ENCODE peak calls at places on chromosomes 11 and 22, in eight cellular contexts. S, N, V, T, X, D, Y and F are unnamed samples.

GRCh38 chr11:13277719-13278619 is at the start of gene BMAL1:
- DNase-seq in S (peak), N (no peak), V (peak), T (peak), X (peak), D (peak), Y (peak), F (peak)

GRCh38 chr22:38925571-38926041 is 31.8 kb upstream of the APOBEC3A start:
- DNase-seq in S (peak), N (no peak), V (no peak), T (no peak), X (no peak), D (no peak), Y (no peak), F (no peak)

GRCh38 chr11:82908311-82908710 is 6.8 kb downstream of the DDIAS start:
- DNase-seq in S (no peak), N (no peak), V (no peak), T (no peak), X (no peak), D (no peak), Y (no peak), F (no peak)

GRCh38 chr11:61041755-61042518 is 60.4 kb upstream of the CD5 start:
- DNase-seq in S (peak), N (no peak), V (peak), T (peak), X (peak), D (peak), Y (peak), F (peak)

GRCh38 chr11:6225024-6225423 is 9.4 kb downstream of the FHIP1B start:
- DNase-seq in S (no peak), N (no peak), V (no peak), T (no peak), X (no peak), D (no peak), Y (no peak), F (no peak)

GRCh38 chr11:70212227-70212811 is 9.2 kb downstream of the FADD start:
- DNase-seq in S (peak), N (no peak), V (no peak), T (no peak), X (peak), D (no peak), Y (no peak), F (no peak)

GRCh38 chr11:72475359-72475758 is 41.0 kb upstream of the CLPB start:
- DNase-seq in S (no peak), N (no peak), V (no peak), T (no peak), X (no peak), D (no peak), Y (no peak), F (no peak)

GRCh38 chr22:47310601-47311000 is 548.2 kb downstream of the TBC1D22A start:
- DNase-seq in S (no peak), N (no peak), V (no peak), T (no peak), X (no peak), D (no peak), Y (no peak), F (no peak)

GRCh38 chr11:16925495-16926065 is 88.6 kb downstream of the PLEKHA7 start:
- DNase-seq in S (peak), N (no peak), V (peak), T (no peak), X (peak), D (no peak), Y (peak), F (peak)

GRCh38 chr22:22576244-22576988 is 17.4 kb upstream of the PRAME start:
- DNase-seq in S (peak), N (peak), V (peak), T (no peak), X (peak), D (no peak), Y (peak), F (peak)

GRCh38 chr11:68546555-68546954 is 86.0 kb downstream of the PPP6R3 start:
- DNase-seq in S (no peak), N (no peak), V (no peak), T (no peak), X (no peak), D (no peak), Y (no peak), F (no peak)

GRCh38 chr11:94649925-94650623 is 82.9 kb downstream of the PIWIL4 start:
- DNase-seq in S (no peak), N (no peak), V (no peak), T (no peak), X (no peak), D (no peak), Y (no peak), F (no peak)

GRCh38 chr11:58254936-58255335 is 13.1 kb downstream of the OR10W1 start:
- DNase-seq in S (no peak), N (no peak), V (no peak), T (no peak), X (no peak), D (no peak), Y (no peak), F (no peak)

GRCh38 chr22:24482586-24482985 is 12.5 kb upstream of the UPB1 start:
- DNase-seq in S (no peak), N (no peak), V (no peak), T (no peak), X (no peak), D (no peak), Y (no peak), F (no peak)

GRCh38 chr11:122813176-122813917 is 25.0 kb upstream of the CRTAM start:
- DNase-seq in S (no peak), N (no peak), V (no peak), T (no peak), X (no peak), D (no peak), Y (no peak), F (no peak)

GRCh38 chr11:106280041-106280440 is 202.6 kb downstream of the AASDHPPT start:
- DNase-seq in S (no peak), N (no peak), V (no peak), T (no peak), X (no peak), D (no peak), Y (no peak), F (no peak)

GRCh38 chr22:38753894-38754246 is 1.9 kb downstream of the SUN2 start:
- DNase-seq in S (peak), N (no peak), V (no peak), T (no peak), X (no peak), D (no peak), Y (no peak), F (no peak)

GRCh38 chr22:39434243-39434653 is 22.6 kb upstream of the MGAT3 start:
- DNase-seq in S (no peak), N (no peak), V (no peak), T (no peak), X (no peak), D (no peak), Y (no peak), F (no peak)

GRCh38 chr11:64887757-64888405 is 9.5 kb upstream of the EHD1 start:
- DNase-seq in S (peak), N (peak), V (peak), T (peak), X (peak), D (peak), Y (peak), F (peak)

GRCh38 chr22:22109693-22110466 is 127.3 kb upstream of the TOP3B start:
- DNase-seq in S (no peak), N (no peak), V (no peak), T (no peak), X (no peak), D (no peak), Y (no peak), F (no peak)

GRCh38 chr11:112454841-112455240 is 194.2 kb upstream of the PLET1 start:
- DNase-seq in S (no peak), N (no peak), V (no peak), T (no peak), X (no peak), D (no peak), Y (no peak), F (no peak)

GRCh38 chr22:20028855-20029549 is 8.1 kb downstream of the TANGO2 start:
- DNase-seq in S (no peak), N (no peak), V (no peak), T (no peak), X (no peak), D (no peak), Y (no peak), F (no peak)

GRCh38 chr11:44634401-44635281 is 69.2 kb downstream of the CD82 start:
- DNase-seq in S (peak), N (no peak), V (peak), T (peak), X (peak), D (no peak), Y (peak), F (no peak)

GRCh38 chr22:33492210-33492651 is 428.0 kb downstream of the LARGE1 start:
- DNase-seq in S (peak), N (no peak), V (no peak), T (no peak), X (no peak), D (no peak), Y (peak), F (no peak)

GRCh38 chr22:40533712-40534378 is 102.7 kb downstream of the MRTFA start:
- DNase-seq in S (no peak), N (peak), V (no peak), T (peak), X (no peak), D (no peak), Y (peak), F (no peak)

GRCh38 chr22:45211435-45211834 is 29.3 kb downstream of the KIAA0930 start:
- DNase-seq in S (no peak), N (no peak), V (no peak), T (no peak), X (no peak), D (no peak), Y (no peak), F (no peak)

GRCh38 chr11:19359425-19360000 is 118.8 kb upstream of the E2F8 start:
- DNase-seq in S (no peak), N (peak), V (no peak), T (no peak), X (no peak), D (no peak), Y (no peak), F (no peak)

GRCh38 chr11:95680169-95680929 is 109.2 kb downstream of the FAM76B start:
- DNase-seq in S (no peak), N (no peak), V (no peak), T (no peak), X (no peak), D (no peak), Y (peak), F (no peak)

GRCh38 chr11:7098235-7098832 is 9.5 kb downstream of the RBMXL2 start:
- DNase-seq in S (no peak), N (peak), V (no peak), T (no peak), X (no peak), D (no peak), Y (peak), F (no peak)